ENCODE peak calls at places on chromosome 20, in eight cellular contexts. L, Z, A, S, K, M, B and W are unnamed samples.

GRCh38 chr20:14700641-14700965 is 363.2 kb upstream of the FLRT3 start:
- DNase-seq in L (no peak), Z (no peak), A (no peak), S (no peak), K (no peak), M (no peak), B (no peak), W (no peak)

GRCh38 chr20:40502431-40502992 is 186.5 kb downstream of the MAFB start:
- DNase-seq in L (no peak), Z (no peak), A (no peak), S (no peak), K (no peak), M (no peak), B (no peak), W (no peak)

GRCh38 chr20:35104685-35105295 is 12.2 kb upstream of the TRPC4AP start:
- DNase-seq in L (no peak), Z (no peak), A (no peak), S (no peak), K (no peak), M (no peak), B (no peak), W (no peak)

GRCh38 chr20:44856847-44857448 is 28.6 kb upstream of the YWHAB start:
- DNase-seq in L (peak), Z (no peak), A (no peak), S (peak), K (no peak), M (no peak), B (no peak), W (no peak)

GRCh38 chr20:35742741-35743523 is 872 bp upstream of the RBM39 start:
- DNase-seq in L (no peak), Z (no peak), A (peak), S (peak), K (peak), M (peak), B (no peak), W (no peak)

GRCh38 chr20:1469925-1470571 is 3.4 kb upstream of the NSFL1C start:
- DNase-seq in L (peak), Z (peak), A (peak), S (peak), K (peak), M (peak), B (peak), W (peak)

GRCh38 chr20:52481443-52481842 is 289.9 kb upstream of the ZFP64 start:
- DNase-seq in L (no peak), Z (no peak), A (no peak), S (no peak), K (no peak), M (peak), B (no peak), W (no peak)

GRCh38 chr20:17749979-17750721 is 50.4 kb downstream of the BANF2 start:
- DNase-seq in L (no peak), Z (no peak), A (peak), S (no peak), K (no peak), M (no peak), B (no peak), W (no peak)

GRCh38 chr20:9551808-9552550 is 37.6 kb downstream of the LAMP5 start:
- DNase-seq in L (no peak), Z (no peak), A (no peak), S (no peak), K (no peak), M (no peak), B (no peak), W (peak)

GRCh38 chr20:14716251-14716650 is 378.8 kb upstream of the FLRT3 start:
- DNase-seq in L (peak), Z (peak), A (no peak), S (no peak), K (no peak), M (no peak), B (no peak), W (no peak)

GRCh38 chr20:15396026-15396425 is 1058.6 kb upstream of the FLRT3 start:
- DNase-seq in L (no peak), Z (no peak), A (no peak), S (no peak), K (no peak), M (no peak), B (no peak), W (no peak)

GRCh38 chr20:22688485-22688884 is 104.1 kb upstream of the FOXA2 start:
- DNase-seq in L (no peak), Z (no peak), A (no peak), S (peak), K (no peak), M (no peak), B (no peak), W (no peak)

GRCh38 chr20:46135856-46136633 is 17.9 kb downstream of the CD40 start:
- DNase-seq in L (no peak), Z (no peak), A (no peak), S (no peak), K (no peak), M (no peak), B (no peak), W (no peak)

GRCh38 chr20:9912858-9913434 is 74.1 kb upstream of the PAK5 start:
- DNase-seq in L (peak), Z (peak), A (peak), S (peak), K (no peak), M (peak), B (peak), W (peak)

GRCh38 chr20:19602660-19603389 is 155.2 kb upstream of the RIN2 start:
- DNase-seq in L (no peak), Z (no peak), A (no peak), S (no peak), K (no peak), M (no peak), B (no peak), W (no peak)

GRCh38 chr20:1918766-1919165 is 23.6 kb downstream of the SIRPA start:
- DNase-seq in L (no peak), Z (no peak), A (no peak), S (no peak), K (no peak), M (no peak), B (no peak), W (no peak)

GRCh38 chr20:47160240-47160639 is 196.3 kb downstream of the ZMYND8 start:
- DNase-seq in L (no peak), Z (no peak), A (no peak), S (no peak), K (no peak), M (no peak), B (no peak), W (no peak)

GRCh38 chr20:40189621-40190020 is 499.4 kb downstream of the MAFB start:
- DNase-seq in L (no peak), Z (no peak), A (no peak), S (no peak), K (no peak), M (no peak), B (no peak), W (no peak)

GRCh38 chr20:6299451-6299850 is 176.6 kb upstream of the FERMT1 start:
- DNase-seq in L (no peak), Z (no peak), A (no peak), S (no peak), K (no peak), M (no peak), B (no peak), W (no peak)

GRCh38 chr20:4160761-4161305 is 145.5 kb upstream of the RNF24 start:
- DNase-seq in L (peak), Z (peak), A (peak), S (no peak), K (no peak), M (no peak), B (no peak), W (no peak)

GRCh38 chr20:56778765-56779195 is 149.7 kb downstream of the TFAP2C start:
- DNase-seq in L (peak), Z (no peak), A (no peak), S (no peak), K (no peak), M (peak), B (no peak), W (peak)

GRCh38 chr20:15706719-15707118 is 866.5 kb downstream of the KIF16B start:
- DNase-seq in L (no peak), Z (no peak), A (no peak), S (no peak), K (no peak), M (no peak), B (no peak), W (no peak)

GRCh38 chr20:53929974-53930650 is 140.3 kb downstream of the BCAS1 start:
- DNase-seq in L (no peak), Z (no peak), A (no peak), S (no peak), K (peak), M (no peak), B (no peak), W (no peak)

GRCh38 chr20:58045156-58045555 is 183.3 kb downstream of the ANKRD60 start:
- DNase-seq in L (peak), Z (no peak), A (no peak), S (no peak), K (no peak), M (no peak), B (no peak), W (no peak)

GRCh38 chr20:1579488-1579887 is 22.0 kb upstream of the SIRPD start:
- DNase-seq in L (no peak), Z (no peak), A (no peak), S (peak), K (no peak), M (no peak), B (no peak), W (no peak)

GRCh38 chr20:24953621-24954133 is 4.6 kb downstream of the CST7 start:
- DNase-seq in L (peak), Z (no peak), A (no peak), S (no peak), K (no peak), M (no peak), B (no peak), W (no peak)

GRCh38 chr20:24951536-24952047 is 2.5 kb downstream of the CST7 start:
- DNase-seq in L (peak), Z (no peak), A (no peak), S (peak), K (no peak), M (no peak), B (no peak), W (no peak)

GRCh38 chr20:24953204-24953565 is 4.1 kb downstream of the CST7 start:
- DNase-seq in L (peak), Z (no peak), A (no peak), S (no peak), K (no peak), M (no peak), B (no peak), W (no peak)

GRCh38 chr20:24954151-24954550 is 5.1 kb downstream of the CST7 start:
- DNase-seq in L (no peak), Z (no peak), A (no peak), S (no peak), K (no peak), M (no peak), B (no peak), W (no peak)

DNA sequence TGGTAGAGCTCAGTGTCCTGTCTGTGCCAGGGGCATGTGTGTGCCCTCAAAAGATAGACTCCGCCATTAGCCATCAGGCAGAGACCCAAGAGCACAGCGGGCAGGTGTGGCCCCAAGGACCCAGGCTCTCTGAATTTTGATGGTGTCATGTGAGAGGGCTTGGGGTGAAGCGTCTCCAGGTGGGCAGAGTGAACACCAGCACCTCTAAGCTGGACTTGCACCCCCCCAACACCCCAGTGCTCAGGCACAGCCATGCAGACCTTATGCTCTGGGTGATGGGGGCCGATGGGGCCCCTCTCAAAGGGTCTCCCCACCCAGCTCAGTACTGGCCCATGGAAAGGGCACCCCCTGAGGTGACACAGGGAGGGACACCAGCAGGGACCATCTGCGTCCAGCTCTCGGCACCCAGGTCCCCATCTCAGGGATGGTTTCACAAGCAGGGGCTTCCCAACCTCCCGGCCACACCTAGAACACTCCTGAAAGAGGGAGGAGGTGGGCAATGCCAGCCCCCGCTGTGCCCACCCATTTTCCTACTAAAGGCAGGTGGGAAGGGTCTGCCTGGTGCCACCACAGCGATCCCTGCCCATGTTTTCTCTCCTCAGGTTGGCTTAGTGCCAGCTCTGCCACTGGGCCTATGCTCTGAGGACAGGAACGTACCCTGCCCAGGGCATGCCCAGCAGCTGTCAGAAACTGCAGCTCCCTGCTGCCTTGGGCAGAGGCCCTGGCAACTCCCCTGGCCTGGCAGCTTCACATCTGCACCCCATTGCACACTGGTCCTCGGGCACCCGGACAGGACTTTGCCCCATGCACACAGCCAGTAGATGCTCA is 3.5 kb downstream of the CST7 start:
- DNase-seq in L (peak), Z (no peak), A (no peak), S (no peak), K (no peak), M (no peak), B (no peak), W (no peak)
- TF ChIP-seq MAX in L (no peak), Z (no peak), A (no peak), S (no peak), K (no peak), M (no peak), B (no peak), W (no peak)

DNA sequence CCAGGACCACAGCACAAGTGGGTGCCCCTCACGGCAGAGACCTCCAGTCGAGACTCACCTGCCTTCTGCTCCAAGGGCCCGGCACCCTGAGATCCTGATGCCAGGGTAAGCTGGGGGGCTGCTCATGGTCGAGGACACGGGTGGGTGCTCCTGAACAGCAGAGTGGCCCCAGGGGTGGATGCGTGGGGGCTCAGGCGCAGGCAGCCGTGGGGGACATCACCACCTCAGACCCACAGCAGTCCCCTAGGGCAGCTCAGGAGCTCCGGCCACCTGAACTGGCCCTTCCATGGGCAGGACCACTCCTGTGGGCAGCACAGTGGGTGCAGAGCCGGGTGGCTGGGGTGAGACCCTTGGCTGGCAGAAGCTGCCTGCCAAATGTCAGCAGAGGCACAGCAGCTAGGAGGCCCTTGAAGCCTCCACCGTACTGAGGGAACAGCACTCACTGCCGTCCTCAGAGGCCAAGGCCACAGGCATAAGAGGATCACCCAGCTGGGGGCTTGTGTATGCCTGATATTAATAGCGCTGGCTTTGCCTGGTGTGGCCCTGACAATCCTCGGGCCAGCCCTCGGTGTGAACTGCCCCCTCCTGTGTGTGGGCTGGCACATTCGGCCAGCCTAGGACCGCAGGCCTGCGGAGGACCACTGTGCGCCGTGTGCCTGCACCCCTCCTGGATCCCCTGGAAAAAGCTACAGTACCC is 5.4 kb downstream of the UCKL1 start:
- DNase-seq in L (no peak), Z (no peak), A (no peak), S (no peak), K (no peak), M (no peak), B (no peak), W (no peak)
- TF ChIP-seq MAX in L (no peak), Z (no peak), A (no peak), S (no peak), K (no peak), M (no peak), B (no peak), W (no peak)

DNA sequence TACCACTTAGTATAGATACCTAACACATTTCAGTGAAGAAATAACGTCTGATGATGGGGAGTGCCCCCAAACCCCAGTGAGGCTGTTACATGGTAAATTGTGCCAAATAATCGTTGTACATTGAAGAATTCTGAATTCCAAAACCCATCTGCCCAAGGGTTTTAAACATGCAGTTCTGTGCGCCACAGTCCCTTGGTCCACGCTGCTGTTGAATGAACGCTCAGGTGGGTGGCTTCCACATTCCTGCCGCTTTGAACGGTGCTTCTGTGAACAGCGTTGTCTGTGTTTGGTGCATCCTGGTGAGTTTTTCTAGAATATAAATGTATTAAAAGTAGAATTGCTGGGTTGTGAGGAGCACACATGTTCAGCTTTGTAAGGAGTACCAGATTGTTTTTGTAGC is 2.9 kb downstream of the GID8 start:
- DNase-seq in L (no peak), Z (no peak), A (no peak), S (no peak), K (no peak), M (no peak), B (no peak), W (no peak)
- TF ChIP-seq MAX in L (no peak), Z (no peak), A (no peak), S (no peak), K (no peak), M (no peak), B (no peak), W (no peak)

GRCh38 chr20:33188421-33188820 is 20.5 kb downstream of the BPIFA2 start:
- DNase-seq in L (no peak), Z (no peak), A (no peak), S (no peak), K (no peak), M (no peak), B (no peak), W (no peak)
- TF ChIP-seq MAX in L (no peak), Z (no peak), A (no peak), S (no peak), K (no peak), M (no peak), B (no peak), W (no peak)

GRCh38 chr20:38115205-38115604 is 49.9 kb downstream of the TGM2 start:
- DNase-seq in L (peak), Z (no peak), A (no peak), S (no peak), K (no peak), M (no peak), B (no peak), W (no peak)

GRCh38 chr20:38112943-38113294 is 52.2 kb downstream of the TGM2 start:
- DNase-seq in L (peak), Z (no peak), A (no peak), S (no peak), K (no peak), M (no peak), B (no peak), W (no peak)

GRCh38 chr20:38113401-38114325 is 51.4 kb downstream of the TGM2 start:
- DNase-seq in L (peak), Z (peak), A (peak), S (peak), K (no peak), M (no peak), B (peak), W (no peak)

GRCh38 chr20:38115896-38116295 is 49.2 kb downstream of the TGM2 start:
- DNase-seq in L (no peak), Z (no peak), A (no peak), S (no peak), K (no peak), M (no peak), B (no peak), W (no peak)

GRCh38 chr20:38114353-38114791 is 50.7 kb downstream of the TGM2 start:
- DNase-seq in L (peak), Z (no peak), A (no peak), S (no peak), K (no peak), M (no peak), B (no peak), W (no peak)
- TF ChIP-seq MAX in L (no peak), Z (no peak), A (no peak), S (no peak), K (no peak), M (peak), B (no peak), W (no peak)

DNA sequence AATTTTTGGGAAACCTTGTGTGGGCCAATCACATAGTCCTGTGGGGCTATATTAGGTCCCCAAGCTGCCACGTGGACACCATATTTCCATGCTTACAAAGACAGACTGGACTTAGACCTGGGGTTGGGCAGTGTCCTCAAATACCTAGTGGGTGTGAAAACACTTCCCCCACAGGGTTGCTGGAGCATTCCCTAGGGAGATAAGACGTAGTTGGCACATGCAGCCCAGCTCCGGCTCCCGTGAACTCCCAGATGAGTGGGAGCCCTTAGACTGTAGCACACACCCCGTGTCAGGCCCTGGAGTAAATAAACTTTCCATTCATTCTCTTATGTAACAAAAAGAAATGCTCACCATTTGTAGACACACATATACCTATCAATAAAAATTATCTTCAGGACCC is 14.2 kb downstream of the KCNG1 start:
- DNase-seq in L (no peak), Z (no peak), A (no peak), S (no peak), K (no peak), M (no peak), B (no peak), W (no peak)
- TF ChIP-seq MAX in L (no peak), Z (no peak), A (no peak), S (no peak), K (no peak), M (no peak), B (no peak), W (no peak)